ENCODE peak calls at places on chromosome 7, in ten cellular contexts. F, T, M, V, W, I, L, R, K and H are unnamed samples.

GRCh38 chr7:33694006-33694405 is 211.3 kb upstream of the BMPER start:
- ATAC-seq in W (peak), V (no peak), I (no peak), R (no peak), F (no peak), L (no peak), K (no peak), M (no peak), T (no peak), H (no peak)

GRCh38 chr7:127938588-127938987 is 92.6 kb downstream of the LRRC4 start:
- ATAC-seq in K (no peak), L (peak), I (no peak), R (peak), M (no peak), W (peak), T (no peak), V (no peak), F (no peak), H (no peak)

GRCh38 chr7:155361363-155361680 is 63.6 kb downstream of the INSIG1 start:
- ATAC-seq in L (no peak), M (no peak), F (no peak), W (no peak), T (no peak), K (no peak), R (no peak), I (no peak), V (no peak), H (no peak)

GRCh38 chr7:108146070-108146842 is 16.1 kb upstream of the LAMB4 start:
- ATAC-seq in K (peak), T (peak), L (peak), M (no peak), W (peak), V (peak), R (peak), F (no peak), I (peak), H (no peak)

GRCh38 chr7:39622609-39623311 is 612 bp upstream of the RALA start:
- ATAC-seq in T (no peak), L (peak), I (no peak), K (no peak), M (peak), R (no peak), F (peak), W (peak), V (peak), H (peak)

GRCh38 chr7:51060536-51060935 is 256.1 kb downstream of the COBL start:
- ATAC-seq in L (no peak), V (no peak), K (no peak), R (no peak), M (no peak), F (no peak), W (no peak), I (no peak), T (no peak), H (no peak)

GRCh38 chr7:66731986-66732385 is 8.5 kb upstream of the RABGEF1 start:
- ATAC-seq in R (no peak), F (no peak), K (no peak), T (no peak), V (no peak), L (peak), I (peak), W (no peak), M (no peak), H (no peak)

GRCh38 chr7:90666186-90666585 is 70.1 kb downstream of the CDK14 start:
- ATAC-seq in I (peak), M (no peak), R (no peak), T (no peak), K (no peak), W (peak), L (no peak), V (peak), F (no peak), H (peak)

GRCh38 chr7:47132471-47132870 is 449.4 kb downstream of the TNS3 start:
- ATAC-seq in F (no peak), V (no peak), R (peak), M (no peak), T (no peak), I (no peak), K (no peak), W (peak), L (no peak), H (no peak)

GRCh38 chr7:50369408-50370026 is 65.0 kb downstream of the IKZF1 start:
- ATAC-seq in I (no peak), W (no peak), V (peak), K (peak), T (peak), R (no peak), M (no peak), F (peak), L (no peak), H (no peak)

GRCh38 chr7:85748861-85749260 is 562.0 kb upstream of the SEMA3D start:
- ATAC-seq in M (no peak), L (no peak), I (no peak), V (no peak), R (no peak), W (no peak), K (no peak), F (no peak), T (no peak), H (no peak)

GRCh38 chr7:69656890-69657289 is 58.6 kb downstream of the AUTS2 start:
- ATAC-seq in T (no peak), R (no peak), M (no peak), K (no peak), L (no peak), V (no peak), I (no peak), F (no peak), W (no peak), H (peak)

GRCh38 chr7:55593515-55594318 is 21.4 kb upstream of the VOPP1 start:
- ATAC-seq in W (peak), R (peak), F (peak), M (peak), I (peak), K (peak), T (peak), V (peak), L (peak), H (peak)

GRCh38 chr7:42161723-42162122 is 75.3 kb downstream of the GLI3 start:
- ATAC-seq in R (peak), K (no peak), M (no peak), T (no peak), W (no peak), F (no peak), V (peak), I (no peak), L (peak), H (peak)

GRCh38 chr7:668139-668871 is 58.2 kb upstream of the DNAAF5 start:
- ATAC-seq in V (no peak), W (peak), L (no peak), I (peak), R (no peak), M (no peak), F (peak), T (no peak), K (no peak), H (peak)

GRCh38 chr7:47332213-47332612 is 249.7 kb downstream of the TNS3 start:
- ATAC-seq in K (no peak), I (no peak), W (no peak), F (no peak), V (no peak), T (no peak), M (no peak), R (no peak), L (no peak), H (no peak)

GRCh38 chr7:45569290-45569685 is 4.9 kb upstream of the ADCY1 start:
- ATAC-seq in K (no peak), I (no peak), T (no peak), W (no peak), F (no peak), V (no peak), L (no peak), R (no peak), M (no peak), H (no peak)